ENCODE peak calls at places on chromosomes 16 and 17, in eight cellular contexts. H is NCI-H1436; G is fibroblast of lung; F is effector memory CD4-positive, alpha-beta T cell; S is 8988T; O is Peyer's patch; C is NCI-H1930; A is transverse colon. X is an unnamed sample.

GRCh38 chr16:14545346-14545884 is 84.6 kb downstream of the PARN start:
- DNase-seq in H (no peak), G (peak), F (no peak), S (no peak), O (no peak), C (no peak), A (no peak), X (no peak)

GRCh38 chr16:77652399-77652798 is 69.9 kb upstream of the NUDT7 start:
- DNase-seq in H (no peak), G (no peak), F (no peak), S (no peak), O (no peak), C (no peak), A (no peak), X (no peak)

GRCh38 chr16:82034981-82035612 is at the start of gene HSD17B2:
- DNase-seq in H (no peak), G (peak), F (no peak), S (no peak), O (peak), C (no peak), A (peak), X (no peak)

GRCh38 chr17:10624966-10625365 is 32.1 kb downstream of the MYH3 start:
- DNase-seq in H (no peak), G (no peak), F (no peak), S (no peak), O (no peak), C (no peak), A (no peak), X (no peak)

GRCh38 chr16:56897026-56897799 is 32.2 kb downstream of the SLC12A3 start:
- DNase-seq in H (no peak), G (no peak), F (no peak), S (no peak), O (no peak), C (no peak), A (no peak), X (no peak)

GRCh38 chr17:40803617-40804082 is 3.9 kb upstream of the KRT28 start:
- DNase-seq in H (peak), G (peak), F (peak), S (peak), O (peak), C (peak), A (peak), X (peak)

GRCh38 chr17:27631409-27631755 is 394 bp downstream of the LGALS9 start:
- DNase-seq in H (no peak), G (no peak), F (no peak), S (no peak), O (peak), C (no peak), A (no peak), X (no peak)

GRCh38 chr17:80175411-80175810 is 5.6 kb downstream of the CARD14 start:
- DNase-seq in H (no peak), G (peak), F (no peak), S (no peak), O (no peak), C (no peak), A (no peak), X (no peak)

GRCh38 chr17:16937431-16937830 is 34.5 kb downstream of the TNFRSF13B start:
- DNase-seq in H (no peak), G (no peak), F (no peak), S (no peak), O (peak), C (no peak), A (no peak), X (no peak)

GRCh38 chr16:23196577-23196976 is 14.0 kb downstream of the SCNN1G start:
- DNase-seq in H (no peak), G (no peak), F (no peak), S (no peak), O (no peak), C (no peak), A (no peak), X (no peak)

GRCh38 chr17:63993368-63993990 is 4.7 kb upstream of the PRR29 start:
- DNase-seq in H (no peak), G (no peak), F (peak), S (no peak), O (peak), C (no peak), A (no peak), X (no peak)

GRCh38 chr17:2302740-2303277 is 776 bp downstream of the SMG6 start:
- DNase-seq in H (no peak), G (no peak), F (no peak), S (no peak), O (no peak), C (no peak), A (no peak), X (no peak)

GRCh38 chr16:14194706-14195105 is 123.6 kb downstream of the MRTFB start:
- DNase-seq in H (no peak), G (no peak), F (no peak), S (no peak), O (no peak), C (peak), A (no peak), X (no peak)

GRCh38 chr16:73031155-73031866 is 16.6 kb downstream of the ZFHX3 start:
- DNase-seq in H (no peak), G (no peak), F (no peak), S (no peak), O (no peak), C (no peak), A (no peak), X (no peak)

GRCh38 chr17:81280571-81280970 is 14.5 kb downstream of the SLC38A10 start:
- DNase-seq in H (no peak), G (no peak), F (no peak), S (no peak), O (no peak), C (no peak), A (no peak), X (no peak)

GRCh38 chr17:19759934-19760530 is 11.9 kb upstream of the ALDH3A1 start:
- DNase-seq in H (no peak), G (no peak), F (no peak), S (no peak), O (peak), C (no peak), A (no peak), X (no peak)

GRCh38 chr17:4090898-4091297 is 51.9 kb downstream of the ZZEF1 start:
- DNase-seq in H (no peak), G (peak), F (no peak), S (no peak), O (no peak), C (no peak), A (no peak), X (no peak)